ENCODE peak calls at places on chromosomes 4 and X, in nine cellular contexts. One of them, this sample, is unnamed.

GRCh38 chr4:74543983-74544382 is 99.0 kb downstream of the AREG start:
- DNase-seq in K562: no peak
- DNase-seq in H1: no peak
- DNase-seq in neural progenitor cell: no peak
- DNase-seq in kidney: no peak
- DNase-seq in H9: no peak
- DNase-seq in endothelial cell of umbilical vein: no peak
- DNase-seq in PC-3: no peak
- DNase-seq in fibroblast of lung: peak
- DNase-seq in this sample: no peak

GRCh38 chr4:26081795-26082498 is 167.9 kb downstream of the SMIM20 start:
- DNase-seq in H9: no peak
- DNase-seq in kidney: no peak
- DNase-seq in K562: peak
- DNase-seq in fibroblast of lung: peak
- DNase-seq in endothelial cell of umbilical vein: peak
- DNase-seq in neural progenitor cell: peak
- DNase-seq in H1: no peak
- DNase-seq in PC-3: peak
- DNase-seq in this sample: no peak

GRCh38 chr4:74531952-74532794 is 87.2 kb downstream of the AREG start:
- DNase-seq in H9: peak
- DNase-seq in neural progenitor cell: peak
- DNase-seq in H1: peak
- DNase-seq in kidney: no peak
- DNase-seq in K562: peak
- DNase-seq in PC-3: peak
- DNase-seq in fibroblast of lung: peak
- DNase-seq in endothelial cell of umbilical vein: peak
- DNase-seq in this sample: peak

GRCh38 chr4:161813389-161813788 is 350.4 kb downstream of the FSTL5 start:
- DNase-seq in H1: no peak
- DNase-seq in H9: no peak
- DNase-seq in kidney: no peak
- DNase-seq in endothelial cell of umbilical vein: no peak
- DNase-seq in PC-3: no peak
- DNase-seq in fibroblast of lung: no peak
- DNase-seq in K562: no peak
- DNase-seq in neural progenitor cell: no peak
- DNase-seq in this sample: no peak

GRCh38 chr4:184310881-184311709 is 93.4 kb upstream of the ENPP6 start:
- DNase-seq in neural progenitor cell: no peak
- DNase-seq in endothelial cell of umbilical vein: no peak
- DNase-seq in H9: peak
- DNase-seq in K562: no peak
- DNase-seq in fibroblast of lung: no peak
- DNase-seq in H1: no peak
- DNase-seq in PC-3: no peak
- DNase-seq in kidney: peak
- DNase-seq in this sample: peak

GRCh38 chr4:139619644-139620043 is 46.0 kb upstream of the MGST2 start:
- DNase-seq in fibroblast of lung: peak
- DNase-seq in PC-3: peak
- DNase-seq in endothelial cell of umbilical vein: no peak
- DNase-seq in kidney: no peak
- DNase-seq in K562: peak
- DNase-seq in neural progenitor cell: peak
- DNase-seq in H9: no peak
- DNase-seq in H1: no peak
- DNase-seq in this sample: no peak

GRCh38 chr4:25103423-25103822 is 56.8 kb downstream of the SEPSECS start:
- DNase-seq in neural progenitor cell: no peak
- DNase-seq in fibroblast of lung: no peak
- DNase-seq in H1: no peak
- DNase-seq in H9: peak
- DNase-seq in PC-3: no peak
- DNase-seq in endothelial cell of umbilical vein: no peak
- DNase-seq in K562: no peak
- DNase-seq in kidney: no peak
- DNase-seq in this sample: no peak

GRCh38 chrX:1111543-1112300 is 100.7 kb downstream of the CRLF2 start:
- DNase-seq in kidney: no peak
- DNase-seq in K562: no peak
- DNase-seq in endothelial cell of umbilical vein: no peak
- DNase-seq in fibroblast of lung: no peak
- DNase-seq in H9: peak
- DNase-seq in PC-3: no peak
- DNase-seq in H1: peak
- DNase-seq in neural progenitor cell: peak
- DNase-seq in this sample: no peak

GRCh38 chr4:3305610-3306371 is 13.0 kb downstream of the RGS12 start:
- DNase-seq in neural progenitor cell: peak
- DNase-seq in endothelial cell of umbilical vein: peak
- DNase-seq in fibroblast of lung: no peak
- DNase-seq in K562: peak
- DNase-seq in H9: no peak
- DNase-seq in kidney: peak
- DNase-seq in PC-3: no peak
- DNase-seq in H1: no peak
- DNase-seq in this sample: peak

GRCh38 chr4:158159054-158159717 is 13.6 kb downstream of the GASK1B start:
- DNase-seq in H9: no peak
- DNase-seq in PC-3: peak
- DNase-seq in neural progenitor cell: no peak
- DNase-seq in K562: no peak
- DNase-seq in kidney: no peak
- DNase-seq in endothelial cell of umbilical vein: peak
- DNase-seq in H1: no peak
- DNase-seq in fibroblast of lung: peak
- DNase-seq in this sample: no peak

GRCh38 chrX:134537179-134537945 is 77.4 kb downstream of the HPRT1 start:
- DNase-seq in endothelial cell of umbilical vein: no peak
- DNase-seq in H9: no peak
- DNase-seq in H1: no peak
- DNase-seq in kidney: no peak
- DNase-seq in fibroblast of lung: peak
- DNase-seq in neural progenitor cell: no peak
- DNase-seq in K562: peak
- DNase-seq in PC-3: peak
- DNase-seq in this sample: peak

GRCh38 chr4:140603286-140603685 is 34.5 kb upstream of the UCP1 start:
- DNase-seq in PC-3: no peak
- DNase-seq in kidney: no peak
- DNase-seq in K562: no peak
- DNase-seq in neural progenitor cell: no peak
- DNase-seq in H9: no peak
- DNase-seq in endothelial cell of umbilical vein: no peak
- DNase-seq in fibroblast of lung: no peak
- DNase-seq in H1: no peak
- DNase-seq in this sample: no peak

DNA sequence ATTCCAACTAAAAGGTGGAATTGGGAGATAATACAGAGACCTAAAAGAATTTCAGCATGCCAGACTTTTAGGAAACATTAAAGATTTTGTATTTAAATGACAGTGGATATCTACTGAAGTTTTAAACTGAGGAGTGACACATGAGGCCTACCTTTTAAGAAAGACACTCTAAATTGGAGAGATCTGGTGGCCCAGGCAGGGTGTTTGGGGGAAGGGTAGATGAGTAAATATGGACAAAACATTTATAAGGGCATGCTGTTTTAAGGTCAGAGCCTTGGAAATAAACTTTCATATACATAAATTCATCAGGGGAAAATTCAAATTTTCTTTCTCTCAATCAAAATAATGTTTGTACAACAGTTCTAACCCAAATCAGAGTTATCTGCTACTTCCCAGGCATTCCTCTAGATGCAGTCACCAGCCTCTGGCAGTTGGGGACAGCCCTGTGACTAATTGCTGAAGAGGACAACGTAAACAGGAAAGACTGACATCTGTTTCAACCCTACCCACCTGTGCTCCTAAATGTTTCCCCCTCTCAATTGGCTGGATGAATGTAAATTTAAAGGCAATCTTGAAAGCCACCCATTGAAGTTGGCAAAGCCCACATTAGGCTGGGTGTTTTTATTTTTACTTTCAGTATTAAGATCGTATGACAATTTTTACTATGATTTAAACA is 1646.9 kb upstream of the ADGRL3 start:
- DNase-seq in PC-3: peak
- DNase-seq in endothelial cell of umbilical vein: peak
- DNase-seq in H1: no peak
- DNase-seq in H9: no peak
- DNase-seq in K562: no peak
- DNase-seq in neural progenitor cell: no peak
- DNase-seq in fibroblast of lung: no peak
- DNase-seq in kidney: no peak
- DNase-seq in this sample: no peak
- H3K9ac ChIP-seq in PC-3: peak
- H3K9ac ChIP-seq in endothelial cell of umbilical vein: peak
- H3K9ac ChIP-seq in H1: no peak
- H3K9ac ChIP-seq in H9: no peak
- H3K9ac ChIP-seq in K562: no peak
- H3K9ac ChIP-seq in neural progenitor cell: no peak
- H3K9ac ChIP-seq in fibroblast of lung: no peak
- H3K9ac ChIP-seq in kidney: no peak
- H3K9ac ChIP-seq in this sample: no peak

DNA sequence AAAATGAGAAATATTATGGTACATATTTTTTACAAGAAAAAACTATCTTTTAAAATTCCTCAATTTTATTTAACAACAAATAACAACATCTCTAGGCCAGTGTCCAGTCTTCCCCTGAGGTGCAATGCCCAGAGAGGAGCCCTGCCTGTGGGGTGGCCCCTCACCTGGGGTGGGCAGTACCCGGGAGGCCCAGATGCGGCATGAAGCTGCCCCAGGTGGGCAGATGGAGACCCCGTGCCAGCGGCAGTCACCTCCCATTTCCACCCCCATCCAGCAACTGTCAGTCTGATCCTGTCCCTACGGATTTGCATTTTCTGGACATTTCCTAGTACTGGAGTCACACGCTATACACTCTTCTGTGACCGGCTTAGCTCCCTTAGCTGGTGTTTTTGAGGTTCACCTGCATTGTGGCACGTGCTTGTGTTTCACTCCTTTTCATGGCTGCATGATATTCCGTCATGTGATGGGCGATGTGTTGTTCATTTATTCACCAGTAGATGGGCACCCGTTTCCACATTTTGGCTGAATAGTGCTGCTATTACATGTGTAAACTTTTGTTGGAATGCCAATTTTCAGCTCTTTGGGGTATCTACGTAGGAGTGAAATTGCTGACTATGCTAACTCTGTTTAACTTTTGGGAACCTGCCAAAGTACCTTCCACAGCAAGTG is 11.9 kb upstream of the MAEA start:
- DNase-seq in K562: no peak
- DNase-seq in neural progenitor cell: no peak
- DNase-seq in PC-3: no peak
- DNase-seq in kidney: peak
- DNase-seq in fibroblast of lung: no peak
- DNase-seq in H1: no peak
- DNase-seq in endothelial cell of umbilical vein: no peak
- DNase-seq in H9: no peak
- DNase-seq in this sample: no peak
- TF ChIP-seq CTCF in K562: no peak
- TF ChIP-seq CTCF in neural progenitor cell: no peak
- TF ChIP-seq CTCF in PC-3: peak
- TF ChIP-seq CTCF in kidney: no peak
- TF ChIP-seq CTCF in fibroblast of lung: no peak
- TF ChIP-seq CTCF in H1: no peak
- TF ChIP-seq CTCF in endothelial cell of umbilical vein: no peak
- TF ChIP-seq CTCF in H9: peak
- TF ChIP-seq CTCF in this sample: no peak

DNA sequence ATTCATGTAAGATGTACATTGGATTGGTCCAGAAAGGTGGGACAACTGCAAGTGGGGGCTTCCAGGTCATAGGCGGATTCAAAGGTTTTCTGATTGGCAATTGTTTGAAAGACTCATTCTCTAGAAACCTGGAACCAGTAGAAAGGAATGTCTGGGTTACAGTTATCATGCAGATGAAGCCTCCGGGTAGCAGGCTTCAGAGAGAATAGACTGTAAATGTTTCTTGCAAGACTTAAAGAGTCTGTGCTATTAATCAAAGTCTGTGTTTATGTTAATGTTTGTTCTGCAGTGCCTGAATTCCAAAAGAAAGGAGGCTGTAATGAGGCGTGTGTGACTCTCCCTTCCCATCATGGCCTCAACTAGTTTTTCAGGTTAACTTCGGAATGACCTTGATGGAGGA is 43.9 kb upstream of the GC start:
- DNase-seq in PC-3: no peak
- DNase-seq in kidney: no peak
- DNase-seq in endothelial cell of umbilical vein: no peak
- DNase-seq in H1: no peak
- DNase-seq in fibroblast of lung: no peak
- DNase-seq in K562: no peak
- DNase-seq in H9: peak
- DNase-seq in neural progenitor cell: no peak
- DNase-seq in this sample: no peak
- H3K27ac ChIP-seq in PC-3: no peak
- H3K27ac ChIP-seq in kidney: no peak
- H3K27ac ChIP-seq in endothelial cell of umbilical vein: no peak
- H3K27ac ChIP-seq in H1: no peak
- H3K27ac ChIP-seq in fibroblast of lung: no peak
- H3K27ac ChIP-seq in K562: no peak
- H3K27ac ChIP-seq in H9: peak
- H3K27ac ChIP-seq in neural progenitor cell: no peak
- H3K27ac ChIP-seq in this sample: no peak

GRCh38 chr4:15913631-15913970 is 24.9 kb downstream of the FGFBP1 start:
- DNase-seq in K562: no peak
- DNase-seq in endothelial cell of umbilical vein: peak
- DNase-seq in H9: no peak
- DNase-seq in kidney: no peak
- DNase-seq in neural progenitor cell: no peak
- DNase-seq in H1: no peak
- DNase-seq in PC-3: peak
- DNase-seq in fibroblast of lung: peak
- DNase-seq in this sample: no peak

GRCh38 chr4:15914291-15914690 is 24.2 kb downstream of the FGFBP1 start:
- DNase-seq in kidney: no peak
- DNase-seq in endothelial cell of umbilical vein: no peak
- DNase-seq in PC-3: peak
- DNase-seq in fibroblast of lung: no peak
- DNase-seq in H9: no peak
- DNase-seq in H1: no peak
- DNase-seq in neural progenitor cell: no peak
- DNase-seq in K562: no peak
- DNase-seq in this sample: no peak

GRCh38 chr4:15910150-15910945 is 28.2 kb downstream of the FGFBP1 start:
- DNase-seq in H1: no peak
- DNase-seq in H9: no peak
- DNase-seq in fibroblast of lung: no peak
- DNase-seq in K562: no peak
- DNase-seq in endothelial cell of umbilical vein: no peak
- DNase-seq in PC-3: no peak
- DNase-seq in kidney: no peak
- DNase-seq in neural progenitor cell: no peak
- DNase-seq in this sample: no peak

GRCh38 chr4:15912961-15913630 is 25.4 kb downstream of the FGFBP1 start:
- DNase-seq in neural progenitor cell: no peak
- DNase-seq in K562: no peak
- DNase-seq in H9: no peak
- DNase-seq in PC-3: no peak
- DNase-seq in H1: no peak
- DNase-seq in fibroblast of lung: no peak
- DNase-seq in kidney: no peak
- DNase-seq in endothelial cell of umbilical vein: no peak
- DNase-seq in this sample: no peak

GRCh38 chr4:15912236-15912635 is 26.3 kb downstream of the FGFBP1 start:
- DNase-seq in H1: no peak
- DNase-seq in PC-3: peak
- DNase-seq in endothelial cell of umbilical vein: no peak
- DNase-seq in H9: no peak
- DNase-seq in neural progenitor cell: no peak
- DNase-seq in K562: no peak
- DNase-seq in fibroblast of lung: no peak
- DNase-seq in kidney: no peak
- DNase-seq in this sample: no peak
- H3K9ac ChIP-seq in H1: no peak
- H3K9ac ChIP-seq in PC-3: peak
- H3K9ac ChIP-seq in endothelial cell of umbilical vein: no peak
- H3K9ac ChIP-seq in H9: no peak
- H3K9ac ChIP-seq in neural progenitor cell: no peak
- H3K9ac ChIP-seq in K562: no peak
- H3K9ac ChIP-seq in fibroblast of lung: no peak
- H3K9ac ChIP-seq in kidney: no peak
- H3K9ac ChIP-seq in this sample: no peak